ENCODE peak calls at places on chromosomes 6 and 20, in nine cellular contexts. O, T, X, F, Y, Q, J, E and P are unnamed samples.

GRCh38 chr6:105985098-105985815 is 100.9 kb upstream of the PRDM1 start:
- DNase-seq in O (no peak), J (no peak), X (peak; percentile 16), F (no peak), T (no peak), Q (no peak), Y (no peak), E (no peak), P (no peak)

GRCh38 chr20:62066339-62066982 is 780 bp upstream of the TAF4 start:
- DNase-seq in F (no peak), Y (peak; percentile 54), O (peak; percentile 32), Q (peak; percentile 78), E (no peak), J (peak; percentile 6), X (peak; percentile 79), T (peak; percentile 70), P (peak; percentile 63)

GRCh38 chr6:116963972-116964371 is 86.9 kb downstream of the RFX6 start:
- DNase-seq in Y (no peak), X (no peak), J (no peak), O (no peak), T (no peak), E (no peak), F (no peak), Q (no peak), P (no peak)

GRCh38 chr20:4483481-4483880 is 238.2 kb upstream of the PRND start:
- DNase-seq in O (no peak), Y (no peak), J (peak; percentile 7), F (no peak), E (no peak), X (no peak), T (no peak), Q (no peak), P (no peak)

GRCh38 chr20:23435675-23436539 is 3.6 kb upstream of the CSTL1 start:
- DNase-seq in F (no peak), T (no peak), X (no peak), Q (no peak), E (no peak), J (no peak), O (no peak), Y (no peak), P (no peak)

GRCh38 chr6:21395121-21395520 is 198.4 kb upstream of the SOX4 start:
- DNase-seq in J (no peak), T (no peak), O (no peak), Y (no peak), X (no peak), Q (no peak), E (no peak), F (no peak), P (no peak)

GRCh38 chr6:27214126-27214601 is 33.3 kb upstream of the PRSS16 start:
- DNase-seq in Y (no peak), E (no peak), Q (no peak), F (no peak), T (no peak), O (no peak), X (no peak), J (peak; percentile 9), P (no peak)

GRCh38 chr6:143441680-143442359 is 8.7 kb downstream of the ADAT2 start:
- DNase-seq in Y (no peak), X (no peak), Q (no peak), O (no peak), E (no peak), T (no peak), F (no peak), J (no peak), P (no peak)

GRCh38 chr6:97621111-97621510 is 338.1 kb upstream of the MMS22L start:
- DNase-seq in Q (no peak), Y (no peak), E (no peak), O (no peak), T (no peak), X (no peak), F (no peak), J (no peak), P (no peak)

GRCh38 chr6:146990284-146990683 is 213.9 kb upstream of the STXBP5 start:
- DNase-seq in O (no peak), Y (no peak), Q (no peak), E (no peak), X (no peak), F (no peak), T (no peak), J (no peak), P (no peak)

GRCh38 chr6:90274481-90275030 is 22.1 kb downstream of the BACH2 start:
- DNase-seq in T (no peak), E (peak; percentile 52), F (no peak), Y (no peak), X (no peak), Q (no peak), O (peak; percentile 88), J (no peak), P (peak; percentile 85)

GRCh38 chr6:101392561-101393230 is 812 bp upstream of the GRIK2 start:
- DNase-seq in E (no peak), F (no peak), J (no peak), X (no peak), O (no peak), Q (no peak), Y (no peak), T (no peak), P (no peak)

GRCh38 chr6:87210979-87211378 is 55.6 kb downstream of the ZNF292 start:
- DNase-seq in T (peak; percentile 19), J (no peak), Q (no peak), X (no peak), O (no peak), Y (no peak), E (no peak), F (no peak), P (no peak)

GRCh38 chr6:100464162-100464851 is 414 bp downstream of the SIM1 start:
- DNase-seq in O (no peak), Q (no peak), T (peak; percentile 7), F (no peak), E (no peak), J (no peak), Y (no peak), X (no peak), P (no peak)

GRCh38 chr20:35283441-35284266 is 918 bp downstream of the EIF6 start:
- DNase-seq in X (no peak), Y (no peak), Q (no peak), E (no peak), J (no peak), O (no peak), T (peak; percentile 58), F (no peak), P (no peak)

GRCh38 chr20:34112600-34113061 is 588 bp upstream of the EIF2S2 start:
- DNase-seq in Q (no peak), J (peak; percentile 26), F (no peak), T (peak; percentile 83), O (no peak), E (no peak), Y (no peak), X (peak; percentile 68), P (no peak)

GRCh38 chr6:159134701-159135364 is 34.4 kb upstream of the FNDC1 start:
- DNase-seq in X (peak; percentile 63), Y (no peak), F (no peak), T (peak; percentile 81), E (peak; percentile 49), Q (no peak), J (peak; percentile 50), O (peak; percentile 71), P (peak; percentile 77)